ENCODE peak calls at places on chromosome 22, in eight cellular contexts. A is prostate gland, M is mucosa of descending colon, Q is tibial nerve, S is fibroblast of mammary gland, K is fibroblast of lung, I is AG04450, G is HCT116. H is an unnamed sample.

GRCh38 chr22:27603111-27603822 is 198.3 kb downstream of the MN1 start:
- DNase-seq in G (no peak), I (no peak), A (no peak), S (no peak), M (no peak), K (no peak), Q (no peak), H (no peak)

GRCh38 chr22:21030621-21031544 is 1.5 kb downstream of the SLC7A4 start:
- DNase-seq in I (no peak), Q (no peak), A (no peak), M (peak), S (no peak), G (no peak), K (no peak), H (no peak)

GRCh38 chr22:49370841-49371301 is 456.8 kb downstream of the BRD1 start:
- DNase-seq in M (no peak), I (no peak), A (no peak), K (no peak), Q (no peak), G (no peak), S (no peak), H (no peak)

GRCh38 chr22:26673485-26673884 is 16.1 kb downstream of the MIAT start:
- DNase-seq in M (no peak), K (peak), A (no peak), Q (no peak), S (peak), G (no peak), I (no peak), H (no peak)

GRCh38 chr22:46830841-46831240 is 68.4 kb downstream of the TBC1D22A start:
- DNase-seq in S (no peak), Q (no peak), K (peak), I (no peak), A (no peak), M (peak), G (no peak), H (no peak)

GRCh38 chr22:17707526-17707925 is 66.7 kb downstream of the BID start:
- DNase-seq in G (no peak), Q (no peak), A (no peak), I (no peak), M (no peak), K (peak), S (peak), H (no peak)

GRCh38 chr22:29205598-29206371 is at the start of gene EMID1:
- DNase-seq in M (no peak), S (peak), I (no peak), Q (no peak), A (no peak), G (no peak), K (peak), H (no peak)

GRCh38 chr22:24867327-24868022 is 61.5 kb downstream of the SGSM1 start:
- DNase-seq in Q (no peak), S (no peak), K (no peak), I (no peak), G (no peak), A (no peak), M (no peak), H (no peak)

GRCh38 chr22:27135582-27135981 is 478.2 kb downstream of the MIAT start:
- DNase-seq in K (peak), I (no peak), G (no peak), M (no peak), Q (no peak), A (no peak), S (peak), H (no peak)

GRCh38 chr22:28019360-28019759 is 100.3 kb upstream of the PITPNB start:
- DNase-seq in G (no peak), I (no peak), K (peak), M (no peak), S (no peak), Q (no peak), A (no peak), H (no peak)

GRCh38 chr22:32123657-32124056 is 35.4 kb downstream of the C22orf42 start:
- DNase-seq in S (no peak), A (no peak), I (no peak), K (no peak), G (no peak), M (no peak), Q (no peak), H (no peak)
- TF ChIP-seq CTCF in S (no peak), A (no peak), I (no peak), K (no peak), G (peak), M (no peak), Q (no peak), H (peak)

DNA sequence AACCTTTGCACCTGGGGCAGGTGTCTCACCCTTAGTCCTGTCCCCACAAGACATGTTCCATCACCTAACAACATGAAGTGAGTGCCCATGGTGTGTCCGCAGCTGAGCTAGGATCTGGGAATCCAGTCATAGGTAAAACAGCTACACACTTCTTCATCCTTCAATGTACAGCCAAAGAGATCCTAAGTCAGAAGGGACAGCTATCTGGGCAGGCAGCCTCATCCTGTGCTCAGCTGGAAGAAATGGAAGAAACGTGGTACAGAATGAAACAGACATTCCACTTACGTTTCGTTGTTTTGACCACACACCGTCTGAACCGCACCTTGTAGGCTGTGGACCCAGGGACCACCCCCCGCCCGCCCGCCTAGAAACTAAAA is 30.8 kb downstream of the PDGFB start:
- DNase-seq in I (no peak), M (no peak), A (no peak), G (no peak), Q (no peak), S (no peak), K (no peak), H (no peak)
- H3K4me3 ChIP-seq in I (no peak), M (no peak), A (no peak), G (no peak), Q (no peak), S (no peak), K (no peak), H (no peak)

DNA sequence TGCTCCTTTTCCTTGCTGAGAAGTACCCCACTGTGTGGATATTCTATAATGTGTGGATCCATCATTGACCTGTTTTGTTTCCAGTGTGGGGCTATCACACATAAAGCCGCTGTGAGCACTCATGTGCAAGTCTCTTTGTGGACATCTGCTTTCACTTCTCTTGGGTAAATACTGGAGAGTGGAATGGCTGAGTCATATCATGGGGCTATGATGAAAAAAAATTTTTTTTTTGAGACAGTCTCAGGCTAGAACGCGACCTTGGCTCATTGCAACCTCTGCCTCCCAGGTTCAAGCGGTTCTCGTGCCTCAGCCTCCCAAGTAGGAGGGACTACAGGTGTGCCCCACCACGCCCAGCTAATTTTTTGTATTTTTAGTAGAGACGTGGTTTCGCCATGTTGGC is 7.7 kb upstream of the FAM118A start:
- DNase-seq in M (no peak), Q (no peak), K (peak), I (peak), G (no peak), S (peak), A (no peak), H (no peak)
- TF ChIP-seq CTCF in M (no peak), Q (no peak), K (no peak), I (no peak), G (no peak), S (no peak), A (no peak), H (no peak)

DNA sequence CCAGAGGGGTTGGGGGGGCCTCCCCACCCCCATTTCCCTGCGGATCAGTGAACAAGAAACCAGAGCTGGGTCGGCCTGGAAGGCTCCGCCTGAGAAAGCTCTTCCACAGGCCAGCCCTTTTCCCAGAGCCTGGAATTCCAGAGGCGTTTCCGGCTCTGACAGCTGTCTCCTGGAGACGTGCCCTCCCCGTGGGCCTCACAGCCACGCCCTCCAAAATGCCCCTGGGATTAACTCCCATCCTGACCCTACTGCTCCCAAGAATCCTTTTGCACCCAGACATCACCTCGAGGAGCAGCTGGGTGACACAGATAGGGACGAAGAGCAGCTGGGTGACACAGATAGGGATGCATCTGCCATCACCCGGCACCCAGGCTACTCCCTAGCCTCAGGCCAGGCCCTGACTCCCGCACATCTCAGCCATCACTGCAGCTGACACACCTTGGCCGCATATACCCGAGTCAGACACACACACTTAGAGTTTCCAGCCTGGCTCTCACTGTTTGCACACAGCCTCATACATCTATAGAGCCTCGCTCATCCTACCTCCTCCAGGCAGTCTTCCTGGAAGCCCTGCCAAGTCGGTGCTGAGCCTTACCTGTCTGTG is 7.6 kb upstream of the CDC42EP1 start:
- DNase-seq in M (peak), A (no peak), K (peak), G (no peak), S (peak), Q (no peak), I (no peak), H (no peak)
- H3K4me3 ChIP-seq in M (no peak), A (no peak), K (no peak), G (no peak), S (no peak), Q (no peak), I (no peak), H (no peak)

GRCh38 chr22:30490399-30490798 is 15.1 kb downstream of the SEC14L4 start:
- DNase-seq in Q (no peak), S (no peak), K (no peak), G (no peak), I (no peak), A (no peak), M (no peak), H (no peak)
- TF ChIP-seq CTCF in Q (no peak), S (no peak), K (peak), G (no peak), I (peak), A (no peak), M (no peak), H (peak)

DNA sequence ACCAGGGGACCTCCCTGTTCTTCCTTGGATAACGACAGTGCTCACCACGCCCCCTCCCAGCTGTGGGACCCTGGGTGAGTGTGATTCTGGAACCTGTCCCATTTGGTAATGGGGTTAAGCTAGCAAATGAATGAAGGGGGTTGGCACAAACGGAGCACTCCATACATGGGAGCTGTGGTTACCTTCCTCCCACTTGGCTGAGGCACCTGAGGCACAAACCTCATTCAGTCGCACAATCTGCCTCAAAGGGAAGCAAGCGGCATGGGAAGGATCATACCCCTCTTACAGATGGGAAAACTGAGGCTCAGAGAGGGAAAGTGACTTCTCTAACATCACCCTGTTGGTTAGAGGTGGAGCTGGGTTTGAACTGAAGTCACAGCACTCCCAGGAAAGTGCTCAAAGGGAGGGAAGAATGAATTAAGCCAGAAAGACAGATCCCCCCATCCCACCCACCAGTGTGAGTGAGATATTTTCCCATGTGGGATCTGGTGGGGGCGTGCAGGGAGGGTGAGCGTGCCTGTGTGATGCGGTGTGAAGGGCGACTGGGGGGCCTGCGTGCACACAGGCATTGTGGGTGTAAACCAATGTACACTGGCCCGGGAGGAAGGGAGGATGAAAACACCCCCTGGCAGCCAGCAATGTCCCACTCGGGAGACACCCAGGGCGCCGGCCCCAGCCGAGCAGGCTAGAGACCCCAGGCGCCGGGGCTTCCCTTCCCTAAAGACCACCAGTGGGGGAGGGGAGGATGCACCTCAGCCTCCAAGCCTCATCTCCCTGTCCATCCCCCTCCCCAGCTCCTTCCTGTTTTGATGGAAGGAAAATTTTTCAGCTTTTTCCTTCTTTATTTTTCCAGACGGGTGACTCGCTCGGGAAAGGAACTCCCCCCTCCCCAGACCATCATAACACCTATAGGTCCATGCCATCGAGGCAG is 7.9 kb upstream of the PDGFB start:
- DNase-seq in K (peak), G (no peak), Q (no peak), I (no peak), S (peak), M (no peak), A (no peak), H (no peak)
- H3K4me3 ChIP-seq in K (no peak), G (peak), Q (no peak), I (no peak), S (no peak), M (no peak), A (no peak), H (no peak)

DNA sequence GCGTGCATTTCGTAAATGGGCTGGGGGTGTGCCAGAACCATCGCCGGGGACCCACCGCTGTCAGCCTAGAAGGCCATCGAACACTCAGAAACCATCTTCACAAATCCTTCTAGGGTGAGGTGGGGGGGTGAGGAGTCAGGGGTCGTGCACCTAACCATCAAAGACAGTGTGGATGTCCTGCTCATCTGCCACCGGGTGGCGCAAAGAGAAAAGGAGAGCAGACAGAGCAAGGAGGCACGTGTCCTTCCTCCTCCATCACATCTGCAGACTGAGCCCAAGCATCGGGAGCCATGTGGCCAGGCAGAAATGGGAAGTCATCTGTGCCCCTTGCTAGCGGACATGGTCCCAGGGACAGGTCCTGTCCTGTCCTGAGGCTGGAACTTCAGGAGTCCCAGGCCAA is 61.9 kb upstream of the NUP50 start:
- DNase-seq in Q (no peak), M (no peak), I (no peak), A (peak), K (peak), G (no peak), S (peak), H (no peak)
- TF ChIP-seq CTCF in Q (no peak), M (no peak), I (peak), A (peak), K (peak), G (peak), S (peak), H (peak)